ENCODE peak calls at places on chromosome 12, in four cellular contexts. T, A, E and R are unnamed samples.

GRCh38 chr12:122437656-122438121 is 15.2 kb upstream of the CLIP1 start:
- DNase-seq in T (peak), A (no peak), E (no peak), R (no peak)

GRCh38 chr12:50572275-50572674 is 67.5 kb downstream of the DIP2B start:
- DNase-seq in T (peak), A (no peak), E (no peak), R (no peak)

GRCh38 chr12:39236994-39237393 is 205.9 kb downstream of the KIF21A start:
- DNase-seq in T (no peak), A (no peak), E (no peak), R (no peak)

GRCh38 chr12:47277972-47278448 is 198.3 kb upstream of the AMIGO2 start:
- DNase-seq in T (peak), A (no peak), E (no peak), R (no peak)

GRCh38 chr12:106246891-106247730 is 709 bp downstream of the CKAP4 start:
- DNase-seq in T (peak), A (no peak), E (peak), R (peak)

GRCh38 chr12:27236498-27236897 is 7.6 kb upstream of the STK38L start:
- DNase-seq in T (no peak), A (no peak), E (no peak), R (no peak)

GRCh38 chr12:122080149-122081107 is 1.9 kb downstream of the MLXIP start:
- DNase-seq in T (peak), A (no peak), E (no peak), R (no peak)

GRCh38 chr12:28023156-28023887 is 50.8 kb upstream of the PTHLH start:
- DNase-seq in T (peak), A (no peak), E (no peak), R (no peak)

GRCh38 chr12:124484067-124484466 is 83.3 kb downstream of the NCOR2 start:
- DNase-seq in T (no peak), A (no peak), E (no peak), R (no peak)

GRCh38 chr12:64889434-64890216 is 65.2 kb downstream of the TBC1D30 start:
- DNase-seq in T (no peak), A (no peak), E (no peak), R (no peak)